ENCODE peak calls at places on chromosomes 11 and 22, in nine cellular contexts. N is right lobe of liver, J is prostate gland, V is upper lobe of left lung, U is mammary epithelial cell, Y is uterus, I is lower lobe of right lung, W is OCI-LY7, M is lung. D is an unnamed sample. For H3K36me3 and H3K4me1, the result is how much of the 10 kb centered on the place peaks cover.

GRCh38 chr22:28909375-28909774 is 26.0 kb downstream of the ZNRF3 start:
- DNase-seq in N (no peak), J (no peak), V (no peak), U (no peak), Y (no peak), I (no peak), W (no peak), M (no peak), D (no peak)

GRCh38 chr22:43263645-43264514 is 76.9 kb upstream of the TTLL12 start:
- DNase-seq in N (peak), J (peak), V (no peak), U (peak), Y (peak), I (peak), W (no peak), M (peak), D (peak)

GRCh38 chr11:122032317-122032716 is 83.7 kb downstream of the BLID start:
- DNase-seq in N (no peak), J (no peak), V (no peak), U (no peak), Y (peak), I (no peak), W (no peak), M (no peak), D (peak)

GRCh38 chr11:86699036-86699791 is 26.8 kb upstream of the ME3 start:
- DNase-seq in N (no peak), J (peak), V (no peak), U (no peak), Y (no peak), I (no peak), W (no peak), M (no peak), D (no peak)

GRCh38 chr22:41445171-41446056 is 1.2 kb downstream of the TOB2 start:
- DNase-seq in N (peak), J (peak), V (no peak), U (peak), Y (peak), I (peak), W (peak), M (peak), D (no peak)

GRCh38 chr11:13260196-13260962 is 17.2 kb upstream of the BMAL1 start:
- DNase-seq in N (no peak), J (no peak), V (no peak), U (peak), Y (no peak), I (no peak), W (no peak), M (no peak), D (no peak)

GRCh38 chr11:119196833-119197483 is 9.2 kb upstream of the CBL start:
- DNase-seq in N (no peak), J (peak), V (no peak), U (peak), Y (peak), I (peak), W (peak), M (peak), D (no peak)

GRCh38 chr11:35978891-35979290 is 35.0 kb downstream of the LDLRAD3 start:
- DNase-seq in N (no peak), J (no peak), V (no peak), U (no peak), Y (no peak), I (no peak), W (no peak), M (no peak), D (no peak)

GRCh38 chr11:64322925-64323260 is 5.0 kb downstream of the PRDX5 start:
- DNase-seq in N (no peak), J (no peak), V (no peak), U (no peak), Y (no peak), I (no peak), W (no peak), M (no peak), D (no peak)

GRCh38 chr11:125270711-125271110 is 106.2 kb downstream of the PKNOX2 start:
- DNase-seq in N (no peak), J (no peak), V (no peak), U (no peak), Y (no peak), I (no peak), W (no peak), M (no peak), D (no peak)

GRCh38 chr11:709109-709997 is 3.3 kb downstream of the EPS8L2 start:
- DNase-seq in N (no peak), J (no peak), V (no peak), U (no peak), Y (no peak), I (no peak), W (no peak), M (no peak), D (no peak)

GRCh38 chr11:16846305-16846704 is 107.9 kb downstream of the C11orf58 start:
- DNase-seq in N (no peak), J (no peak), V (no peak), U (no peak), Y (no peak), I (no peak), W (no peak), M (no peak), D (no peak)

GRCh38 chr11:70502677-70503076 is 104.3 kb downstream of the CTTN start:
- DNase-seq in N (peak), J (no peak), V (no peak), U (no peak), Y (no peak), I (peak), W (no peak), M (no peak), D (no peak)

DNA sequence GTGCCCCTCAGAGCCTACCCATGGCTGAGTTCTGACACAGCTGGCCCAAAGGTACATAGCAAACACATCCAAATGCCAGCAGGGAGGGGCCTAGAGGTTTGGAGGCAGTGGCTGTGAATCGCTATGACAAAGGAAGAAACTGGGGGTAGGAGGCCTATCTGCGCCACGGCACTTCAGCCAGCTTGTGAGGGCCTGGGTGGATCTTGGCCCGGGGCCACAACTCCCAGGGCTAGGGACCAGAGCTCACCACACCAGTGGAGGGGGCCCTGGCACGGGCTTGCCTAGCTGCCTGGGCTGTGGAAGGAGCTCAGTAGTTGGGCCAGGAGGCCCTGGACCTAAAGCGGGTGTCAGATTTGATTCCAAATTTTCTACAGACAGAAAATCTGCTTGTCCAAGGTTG is 9.4 kb upstream of the NAP1L4 start:
- DNase-seq in N (no peak), J (peak), V (peak), U (no peak), Y (no peak), I (no peak), W (no peak), M (no peak), D (peak)
- H3K36me3 ChIP-seq in N (under half), J (under half), V (under half), U (under half), Y (under half), I (half or more), W (half or more), M (half or more), D (under half)

DNA sequence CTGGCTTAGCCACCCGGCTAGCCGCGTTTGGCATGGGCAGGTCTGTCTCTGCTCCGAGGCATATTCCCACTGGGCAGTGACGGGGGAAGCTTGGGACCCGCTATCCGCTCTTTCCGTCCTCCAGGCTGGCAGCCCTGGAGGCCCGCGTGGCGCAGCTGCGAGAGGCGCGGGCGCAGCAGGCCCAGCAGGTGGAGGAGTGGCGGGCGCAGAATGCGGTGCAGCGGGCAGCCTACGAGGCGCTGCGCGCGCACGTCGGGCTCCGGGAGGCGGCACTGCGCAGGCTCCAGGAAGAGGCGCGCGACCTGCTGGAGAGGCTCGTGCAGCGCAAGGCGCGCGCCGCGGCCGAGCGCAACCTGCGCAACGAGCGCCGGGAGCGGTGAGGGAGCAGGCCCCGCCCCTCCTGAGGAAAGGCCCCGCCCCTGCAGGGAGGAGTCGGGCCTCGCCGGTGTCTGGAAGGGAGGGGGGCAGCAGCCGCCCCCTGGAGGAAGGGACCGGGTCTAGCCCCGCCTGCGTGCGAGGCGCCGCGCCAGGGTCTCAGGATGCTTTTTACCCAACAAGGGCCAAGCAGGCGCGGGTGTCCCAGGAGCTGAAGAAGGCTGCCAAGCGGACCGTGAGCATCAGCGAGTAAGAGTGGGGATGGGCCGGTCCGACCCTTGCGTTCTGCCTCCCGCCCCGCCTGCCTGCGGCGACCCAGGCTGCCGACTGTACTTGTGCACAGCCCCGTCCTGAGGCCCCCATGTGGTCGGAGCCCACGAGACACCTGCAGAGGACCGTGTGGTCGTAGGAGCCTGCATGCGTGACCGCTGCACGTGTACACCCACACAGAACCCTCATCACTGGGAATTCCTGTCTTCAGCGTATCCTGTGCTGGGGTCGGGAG is 7.9 kb downstream of the ATG16L2 start:
- DNase-seq in N (peak), J (peak), V (peak), U (peak), Y (peak), I (peak), W (peak), M (peak), D (peak)
- TF ChIP-seq CTCF in N (peak), J (peak), V (peak), U (no peak), Y (peak), I (peak), W (peak), M (no peak), D (peak)

DNA sequence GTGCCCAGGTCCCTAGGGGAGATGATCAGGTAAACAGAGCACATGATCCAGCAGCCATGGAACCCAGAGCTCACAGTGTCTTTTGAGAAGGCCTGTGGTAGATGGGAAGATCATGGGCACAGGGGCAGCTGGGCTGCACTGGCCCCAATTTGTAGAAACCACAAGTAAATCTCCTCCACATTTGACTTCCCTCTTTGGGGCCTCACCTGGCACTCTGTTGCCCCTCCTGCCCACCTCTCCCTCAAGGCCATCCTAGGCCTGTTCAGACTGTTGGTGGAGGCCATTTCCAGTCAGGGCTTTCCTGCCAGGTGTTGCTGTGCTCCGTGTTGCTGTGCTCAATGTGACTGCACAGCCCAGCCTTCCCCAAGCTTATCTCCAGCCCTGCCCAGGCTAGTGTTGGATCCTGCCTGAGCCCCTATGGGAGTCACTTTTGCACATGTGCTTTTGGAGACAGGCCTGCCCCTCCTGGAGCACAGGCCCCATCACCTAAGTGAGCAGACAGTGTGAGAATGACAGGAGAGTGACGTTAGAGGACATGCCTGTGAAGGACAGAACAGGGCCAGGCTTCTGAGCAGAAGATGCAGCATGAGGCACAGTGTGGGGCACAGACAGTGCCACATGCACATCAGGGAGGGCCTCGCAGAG is 36.7 kb upstream of the SUSD2 start:
- DNase-seq in N (no peak), J (no peak), V (no peak), U (no peak), Y (no peak), I (no peak), W (no peak), M (no peak), D (no peak)
- H3K4me1 ChIP-seq in N (under half), J (under half), V (half or more), U (under half), Y (under half), I (half or more), W (under half), M (under half), D (half or more)

GRCh38 chr11:126398721-126399120 is 43.2 kb downstream of the ST3GAL4 start:
- DNase-seq in N (no peak), J (no peak), V (no peak), U (no peak), Y (no peak), I (no peak), W (no peak), M (no peak), D (no peak)
- H3K36me3 ChIP-seq in N (under half), J (under half), V (under half), U (under half), Y (under half), I (under half), W (under half), M (under half), D (under half)

GRCh38 chr11:74031310-74031676 is 22.4 kb upstream of the UCP3 start:
- DNase-seq in N (no peak), J (no peak), V (no peak), U (no peak), Y (no peak), I (no peak), W (no peak), M (no peak), D (no peak)

GRCh38 chr11:74037309-74037708 is 28.4 kb upstream of the UCP3 start:
- DNase-seq in N (no peak), J (no peak), V (no peak), U (peak), Y (no peak), I (no peak), W (no peak), M (no peak), D (no peak)

GRCh38 chr11:74030668-74031309 is 21.9 kb upstream of the UCP3 start:
- DNase-seq in N (no peak), J (no peak), V (no peak), U (no peak), Y (no peak), I (no peak), W (no peak), M (no peak), D (no peak)

GRCh38 chr11:74035264-74035663 is 26.4 kb upstream of the UCP3 start:
- DNase-seq in N (no peak), J (no peak), V (no peak), U (no peak), Y (no peak), I (no peak), W (no peak), M (no peak), D (no peak)

DNA sequence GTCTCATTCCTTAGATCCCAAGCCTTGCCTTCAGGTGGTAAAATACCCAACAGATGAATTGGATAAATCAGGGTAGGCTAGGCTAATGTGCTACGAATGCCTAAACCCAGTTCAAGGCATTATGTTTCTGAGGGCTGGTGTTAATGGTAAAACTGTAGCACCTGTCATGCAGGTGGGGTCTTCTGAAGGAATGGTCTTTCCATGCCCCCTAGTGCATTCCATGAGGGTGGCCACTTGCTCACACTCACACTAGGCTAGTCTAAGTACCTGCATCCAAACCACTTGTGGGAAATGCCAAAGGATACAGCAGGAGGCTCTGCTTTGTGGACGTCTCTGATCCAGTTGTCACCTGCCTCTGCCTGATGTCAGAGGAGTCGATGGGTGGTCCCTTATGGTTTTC is 24.2 kb upstream of the UCP3 start:
- DNase-seq in N (no peak), J (no peak), V (no peak), U (no peak), Y (no peak), I (no peak), W (peak), M (no peak), D (no peak)
- TF ChIP-seq CTCF in N (no peak), J (no peak), V (no peak), U (no peak), Y (no peak), I (no peak), W (peak), M (no peak), D (no peak)

GRCh38 chr11:76632492-76632891 is 38.1 kb downstream of the LRRC32 start:
- DNase-seq in N (no peak), J (no peak), V (no peak), U (no peak), Y (no peak), I (no peak), W (no peak), M (no peak), D (no peak)

GRCh38 chr11:76629853-76630599 is 40.5 kb downstream of the LRRC32 start:
- DNase-seq in N (peak), J (peak), V (no peak), U (no peak), Y (peak), I (peak), W (no peak), M (peak), D (peak)

GRCh38 chr11:76631566-76632308 is 38.8 kb downstream of the LRRC32 start:
- DNase-seq in N (no peak), J (no peak), V (no peak), U (no peak), Y (no peak), I (no peak), W (no peak), M (no peak), D (no peak)

GRCh38 chr11:76629133-76629852 is 41.3 kb downstream of the LRRC32 start:
- DNase-seq in N (peak), J (no peak), V (peak), U (no peak), Y (peak), I (peak), W (no peak), M (peak), D (peak)

DNA sequence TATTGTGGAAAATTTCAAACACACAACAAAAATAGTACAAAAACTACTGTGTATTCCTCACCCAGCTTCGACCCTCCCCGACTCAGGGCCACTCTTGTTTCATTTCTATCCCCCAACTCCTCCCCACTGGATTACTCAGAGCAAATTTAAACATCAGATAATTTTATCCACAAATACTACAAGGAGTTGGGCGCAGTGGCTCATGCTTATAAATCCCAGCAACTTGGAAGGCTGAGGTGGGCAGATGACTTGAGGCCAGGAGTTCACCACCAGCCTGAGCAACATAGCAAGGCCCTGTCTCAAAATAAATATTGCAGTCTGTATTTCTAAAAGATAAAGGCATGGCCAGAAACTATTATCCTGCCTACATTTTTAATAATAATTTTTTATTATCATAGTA is 39.9 kb downstream of the LRRC32 start:
- DNase-seq in N (no peak), J (no peak), V (no peak), U (no peak), Y (no peak), I (no peak), W (no peak), M (no peak), D (no peak)
- H3K4me1 ChIP-seq in N (under half), J (under half), V (under half), U (under half), Y (under half), I (under half), W (half or more), M (under half), D (under half)

DNA sequence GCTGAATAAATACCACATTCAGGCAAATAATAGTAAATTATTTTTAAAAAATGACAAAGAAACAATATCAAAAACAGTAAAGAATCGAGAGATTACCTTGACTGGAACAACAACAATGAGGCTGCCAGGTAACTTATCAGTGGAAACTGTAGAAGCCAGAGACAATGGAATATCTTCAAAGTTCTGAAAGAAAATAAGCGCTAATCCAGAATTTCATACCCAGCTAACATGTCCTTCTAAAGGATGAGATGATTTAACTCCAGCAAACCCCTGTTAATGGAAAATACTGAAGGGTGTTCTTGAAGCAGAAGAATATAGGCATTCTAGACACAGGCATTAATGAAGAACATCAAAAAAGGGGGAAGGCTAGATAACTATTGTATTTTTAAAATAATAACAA is 20.7 kb upstream of the SCUBE2 start:
- DNase-seq in N (no peak), J (no peak), V (no peak), U (no peak), Y (no peak), I (no peak), W (no peak), M (no peak), D (no peak)
- H3K36me3 ChIP-seq in N (under half), J (under half), V (under half), U (under half), Y (under half), I (under half), W (under half), M (under half), D (under half)

DNA sequence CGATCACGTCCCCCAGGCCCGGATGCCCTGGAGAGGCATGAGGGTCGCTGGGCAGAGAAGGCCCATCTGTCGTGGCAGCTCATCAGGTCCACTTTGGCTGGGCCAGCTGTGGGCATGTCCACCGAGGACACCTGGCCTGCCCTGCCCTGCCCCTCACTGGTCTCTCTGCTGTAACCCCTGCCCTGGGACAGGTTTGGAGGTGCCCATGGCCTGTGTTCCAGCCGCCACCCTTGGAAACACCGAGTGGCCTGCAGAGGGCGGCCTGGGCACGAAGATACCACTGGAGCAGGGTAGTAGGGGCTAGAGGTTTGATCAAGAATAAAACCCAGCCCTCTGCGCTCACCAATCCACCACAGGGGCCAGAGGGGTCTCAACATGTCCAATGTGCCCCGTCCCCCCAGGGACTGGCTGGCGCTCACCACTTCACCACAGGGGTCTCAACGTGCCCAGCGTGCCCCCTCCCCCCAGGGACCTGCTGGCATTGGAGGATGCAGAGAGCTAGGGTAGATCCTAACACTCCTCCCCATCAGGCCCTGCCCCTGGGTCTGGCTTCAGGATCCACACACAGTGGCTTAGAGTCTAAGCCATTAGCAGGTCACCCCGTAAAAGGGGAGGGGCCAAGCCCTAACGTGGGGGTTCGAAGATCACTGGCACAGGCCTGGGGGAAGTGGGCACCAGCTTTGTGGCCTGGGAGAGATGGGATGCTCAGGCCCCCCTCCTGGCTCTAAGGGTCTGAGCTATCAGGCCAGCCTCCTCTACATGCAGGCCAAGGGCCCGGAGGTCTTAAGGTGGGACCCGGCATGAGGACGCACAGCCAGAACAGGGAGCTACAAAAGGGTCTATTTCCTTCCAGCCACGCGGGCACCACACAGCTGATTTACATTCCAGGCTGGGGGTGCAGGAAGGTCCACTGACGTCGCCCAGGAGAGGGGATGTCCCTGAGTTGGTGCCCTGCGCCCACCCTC is 1.3 kb upstream of the HDAC10 start:
- DNase-seq in N (peak), J (peak), V (peak), U (peak), Y (peak), I (peak), W (peak), M (peak), D (peak)
- TF ChIP-seq CTCF in N (peak), J (peak), V (peak), U (peak), Y (peak), I (peak), W (peak), M (peak), D (peak)

D was measured in tibial artery.